ENCODE peak calls at places on chromosomes 7 and 10, in five cellular contexts. O, P, Z, J and T are unnamed samples.

GRCh38 chr7:158003441-158004122 is 584.0 kb downstream of the PTPRN2 start:
- DNase-seq in O (no peak), P (no peak), J (no peak), Z (no peak), T (no peak)

GRCh38 chr10:84177541-84178386 is 4.2 kb downstream of the GPR15LG start:
- DNase-seq in O (no peak), J (no peak), Z (peak; percentile 75), P (no peak), T (no peak)

GRCh38 chr10:127910464-127910770 is 3.5 kb downstream of the PTPRE start:
- DNase-seq in J (no peak), P (no peak), O (no peak), Z (no peak), T (no peak)

GRCh38 chr7:157136372-157136771 is 2.4 kb upstream of the UBE3C start:
- DNase-seq in J (peak; percentile 80), Z (no peak), P (peak; percentile 76), O (no peak), T (peak; percentile 92)

GRCh38 chr7:87575521-87575920 is 25.2 kb downstream of the ABCB1 start:
- DNase-seq in J (no peak), P (no peak), O (no peak), Z (no peak), T (no peak)

GRCh38 chr10:122154733-122155366 is 116.2 kb upstream of the BTBD16 start:
- DNase-seq in J (peak; percentile 61), O (peak; percentile 53), Z (peak; percentile 72), P (no peak), T (peak; percentile 46)

GRCh38 chr10:123154943-123155505 is 822 bp downstream of the BUB3 start:
- DNase-seq in J (no peak), P (peak; percentile 64), O (no peak), Z (no peak), T (peak; percentile 53)

GRCh38 chr7:75650062-75650461 is 88.7 kb downstream of the HIP1 start:
- DNase-seq in P (peak; percentile 51), O (no peak), Z (no peak), J (no peak), T (no peak)

GRCh38 chr10:92493362-92493761 is 80.5 kb downstream of the IDE start:
- DNase-seq in J (peak; percentile 4), O (no peak), P (no peak), Z (no peak), T (no peak)

GRCh38 chr7:151705744-151706567 is 171.0 kb downstream of the PRKAG2 start:
- DNase-seq in P (peak; percentile 61), Z (peak; percentile 72), J (no peak), O (no peak), T (peak; percentile 70)

GRCh38 chr7:130432886-130433285 is 7.9 kb downstream of the CEP41 start:
- DNase-seq in O (no peak), J (peak; percentile 21), Z (no peak), P (no peak), T (peak; percentile 52)

GRCh38 chr7:35258125-35258890 is 4.4 kb upstream of the TBX20 start:
- DNase-seq in J (no peak), O (no peak), P (no peak), Z (peak; percentile 81), T (no peak)

GRCh38 chr7:35255909-35256876 is 2.3 kb upstream of the TBX20 start:
- DNase-seq in J (no peak), P (no peak), O (no peak), Z (peak; percentile 47), T (peak; percentile 58)

GRCh38 chr7:35259555-35259954 is 5.7 kb upstream of the TBX20 start:
- DNase-seq in O (no peak), Z (no peak), P (no peak), J (no peak), T (no peak)

GRCh38 chr7:35258891-35259537 is 5.1 kb upstream of the TBX20 start:
- DNase-seq in Z (peak; percentile 84), P (no peak), J (no peak), O (no peak), T (no peak)

DNA sequence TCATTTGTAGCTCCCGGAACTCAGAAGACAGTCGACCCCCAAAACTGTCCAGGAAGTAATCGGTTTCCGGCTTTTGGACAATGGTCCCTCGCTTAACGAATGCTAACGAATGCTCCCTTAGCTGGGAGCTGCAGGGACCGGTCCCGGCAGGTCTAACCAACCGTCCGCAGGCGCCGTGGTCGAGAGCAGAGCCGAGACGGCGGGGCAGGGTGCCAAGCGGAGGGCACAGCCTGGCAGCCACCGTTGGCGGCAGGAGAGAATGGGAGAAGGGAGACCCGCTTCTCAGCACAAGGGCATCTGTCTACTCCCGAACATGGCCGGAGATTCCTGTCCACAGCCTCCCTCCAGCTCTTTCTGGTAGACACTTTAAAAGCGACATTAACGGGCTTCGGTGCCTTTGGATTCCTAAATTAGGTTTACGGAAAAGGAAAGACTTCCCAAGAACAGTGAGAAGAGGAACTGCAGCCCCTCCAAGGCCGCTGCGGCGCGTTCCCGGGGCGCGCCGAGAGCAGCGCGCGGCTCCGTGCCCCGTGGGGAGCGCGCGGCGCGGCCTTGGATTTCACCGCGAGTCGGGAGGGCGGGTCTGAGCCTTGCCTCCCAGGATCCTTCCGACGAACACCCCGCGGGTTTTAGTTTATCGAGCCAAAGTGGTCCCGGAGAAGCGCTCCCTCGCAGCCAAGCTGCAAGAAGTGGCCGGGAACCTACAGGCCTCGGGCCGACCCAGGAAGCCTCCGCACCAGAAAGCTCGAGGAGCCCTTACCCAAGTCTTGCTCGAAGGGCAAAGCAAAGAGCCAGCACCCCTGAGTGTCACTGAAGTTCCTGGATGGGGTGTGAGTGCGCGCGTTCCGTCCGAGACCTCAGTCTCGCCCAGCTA is 3.6 kb upstream of the TBX20 start:
- DNase-seq in O (no peak), P (no peak), J (no peak), Z (peak; percentile 82), T (peak; percentile 72)
- H3K4me3 ChIP-seq in O (no peak overlapping the region), P (no peak overlapping the region), J (no peak overlapping the region), Z (peak overlapping the region; percentile 26), T (peak overlapping the region; percentile 86)

GRCh38 chr7:25493811-25494366 is 265.6 kb upstream of the NPVF start:
- DNase-seq in O (no peak), J (no peak), Z (no peak), P (no peak), T (no peak)

GRCh38 chr7:25495342-25495855 is 267.1 kb upstream of the NPVF start:
- DNase-seq in O (no peak), Z (peak; percentile 64), P (no peak), J (no peak), T (peak; percentile 52)

GRCh38 chr7:25495905-25496304 is 267.6 kb upstream of the NPVF start:
- DNase-seq in J (no peak), P (no peak), O (no peak), Z (no peak), T (no peak)

GRCh38 chr7:25496394-25497103 is 268.3 kb upstream of the NPVF start:
- DNase-seq in J (no peak), O (no peak), P (no peak), Z (no peak), T (no peak)
- H3K4me3 ChIP-seq in J (no peak overlapping the region), O (no peak overlapping the region), P (no peak overlapping the region), Z (no peak overlapping the region), T (no peak overlapping the region)

GRCh38 chr7:47535704-47536628 is 45.9 kb downstream of the TNS3 start:
- DNase-seq in Z (no peak), J (no peak), P (no peak), O (peak; percentile 12), T (no peak)
- H3K4me3 ChIP-seq in Z (no peak overlapping the region), J (peak overlapping the region; percentile 46), P (no peak overlapping the region), O (peak overlapping the region; percentile 62), T (peak overlapping the region; percentile 22)

DNA sequence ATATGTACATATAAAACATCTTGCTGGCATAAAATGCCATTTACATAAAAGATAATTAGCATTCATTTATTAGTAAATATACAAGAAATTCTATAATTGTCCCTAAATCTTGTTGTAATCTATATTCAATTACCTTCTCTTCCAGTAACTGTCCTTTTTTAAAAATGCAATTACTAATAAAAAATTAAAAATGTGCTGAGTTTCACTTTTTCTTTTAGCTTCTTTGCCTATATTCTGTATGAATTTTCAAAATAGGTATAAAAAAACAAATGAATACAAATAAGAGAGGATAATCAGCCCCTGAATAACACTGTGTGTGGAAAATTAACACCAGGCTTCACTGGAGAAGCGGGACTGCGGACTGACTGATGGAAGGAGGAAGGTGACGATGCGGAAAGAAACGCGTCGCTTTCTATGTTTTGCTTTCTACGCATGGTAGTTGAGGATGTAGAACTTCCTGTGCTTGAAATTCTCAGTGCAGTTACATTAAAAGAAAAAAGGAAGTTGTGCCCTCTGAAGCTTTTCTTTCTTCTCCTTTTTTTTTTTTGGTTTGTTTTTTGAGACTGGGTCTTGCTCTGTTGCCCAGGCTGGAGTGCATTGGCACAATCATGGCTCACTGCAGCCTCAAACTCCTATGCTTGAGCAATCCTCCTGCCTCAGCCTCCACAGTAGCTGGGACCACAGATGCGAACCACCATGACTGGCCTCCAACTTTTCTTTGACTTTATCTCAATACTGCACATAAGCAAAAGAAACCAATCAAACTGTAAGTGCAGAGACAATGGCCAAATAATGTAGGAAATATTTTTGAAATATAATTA is 7.4 kb upstream of the ZMYND11 start:
- DNase-seq in J (no peak), Z (peak; percentile 48), P (no peak), O (peak; percentile 41), T (no peak)
- H3K4me3 ChIP-seq in J (no peak overlapping the region), Z (peak overlapping the region; percentile 9), P (no peak overlapping the region), O (no peak overlapping the region), T (no peak overlapping the region)

GRCh38 chr10:103451091-103451801 is 924 bp downstream of the CALHM2 start:
- DNase-seq in J (no peak), O (peak; percentile 82), Z (peak; percentile 96), P (peak; percentile 25), T (no peak)
- H3K4me3 ChIP-seq in J (peak overlapping the region; percentile 57), O (peak overlapping the region; percentile 94), Z (peak overlapping the region; percentile 69), P (peak overlapping the region; percentile 42), T (no peak overlapping the region)

DNA sequence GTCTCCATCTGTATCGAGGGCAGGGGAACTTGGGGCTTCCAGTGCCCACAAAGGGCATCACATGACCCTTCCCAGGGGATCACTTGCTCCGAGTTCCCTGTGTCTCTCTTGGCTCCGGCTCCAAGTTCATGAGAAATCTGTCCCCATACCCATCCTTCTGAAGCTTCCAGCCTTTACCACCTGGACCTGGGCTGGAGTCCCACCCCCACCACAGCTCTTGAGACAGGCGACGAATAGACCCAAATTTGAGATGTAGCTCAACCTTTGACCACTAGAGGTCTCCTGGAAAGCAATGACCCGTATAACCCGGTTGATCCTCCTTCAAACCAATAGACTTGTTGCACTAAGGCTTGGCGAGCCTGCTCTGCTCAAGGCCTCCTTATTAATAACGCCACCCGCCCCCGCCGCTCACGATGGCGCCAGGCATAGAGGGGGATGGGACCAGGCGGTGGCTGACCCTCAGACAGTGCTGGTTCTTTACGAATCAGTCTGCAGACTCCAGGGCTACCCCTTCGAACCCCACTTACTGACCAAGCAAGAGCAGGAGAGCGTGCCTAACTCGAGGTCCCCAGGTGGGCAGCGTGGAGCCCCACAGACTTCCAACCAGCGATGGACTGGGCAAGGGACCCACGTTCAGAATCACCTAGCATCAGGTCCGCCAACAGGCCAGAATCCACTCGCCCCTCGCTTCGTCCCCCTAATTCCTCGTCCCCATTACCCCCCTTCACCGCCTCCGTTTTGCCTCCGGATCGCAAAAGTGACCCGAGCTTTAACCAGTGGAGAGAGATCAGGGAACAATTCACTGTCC is 4.4 kb upstream of the ARID5B start:
- DNase-seq in Z (peak; percentile 86), P (peak; percentile 80), J (no peak), O (peak; percentile 52), T (peak; percentile 90)
- H3K4me3 ChIP-seq in Z (peak overlapping the region; percentile 38), P (peak overlapping the region; percentile 13), J (peak overlapping the region; percentile 26), O (peak overlapping the region; percentile 35), T (peak overlapping the region; percentile 21)